ENCODE peak calls at places on chromosomes 4 and X, in ten cellular contexts. T is right cardiac atrium; A is GM13976; O is Right ventricle myocardium inferior; P is activated effector memory CD4-positive, alpha-beta T cell treated with Interleukin-2 at 50 U/mL for 16 hours; K is T1000; G is stimulated activated CD4-positive, alpha-beta T cell treated with anti-CD3 and anti-CD28 coated beads, TNF-alpha, amount 100 ng/mL, for 1 hour; R is LoVo; M is frontal cortex; S is activated gamma-delta T cell treated with Interleukin-2 at 50 U/mL for 16 hours. X is an unnamed sample.

GRCh38 chrX:139518475-139518874 is 12.1 kb upstream of the F9 start:
- DNase-seq in R (no peak), G (no peak), A (no peak), P (no peak), M (no peak), K (no peak), T (no peak), S (no peak), O (no peak), X (no peak)

GRCh38 chr4:140083320-140083719 is 70.7 kb downstream of the MAML3 start:
- DNase-seq in O (no peak), M (no peak), T (no peak), R (no peak), P (no peak), K (no peak), G (no peak), S (no peak), A (no peak), X (no peak)

GRCh38 chr4:41874873-41875272 is 60.4 kb upstream of the TMEM33 start:
- DNase-seq in A (no peak), K (no peak), M (no peak), P (no peak), O (no peak), T (no peak), R (no peak), G (no peak), S (no peak), X (no peak)

GRCh38 chr4:153641532-153641931 is 42.5 kb upstream of the TLR2 start:
- DNase-seq in P (no peak), G (no peak), M (no peak), K (no peak), T (no peak), A (no peak), S (no peak), O (no peak), R (no peak), X (no peak)

GRCh38 chr4:61202100-61202637 is 2.0 kb downstream of the ADGRL3 start:
- DNase-seq in K (peak), S (no peak), M (peak), A (peak), T (no peak), R (no peak), P (no peak), G (no peak), O (peak), X (peak)

GRCh38 chrX:39582091-39582490 is 515.7 kb downstream of the BCOR start:
- DNase-seq in A (no peak), S (no peak), M (no peak), R (peak), O (no peak), P (no peak), T (no peak), G (no peak), K (peak), X (peak)

GRCh38 chrX:40755291-40756249 is 20.2 kb upstream of the MED14 start:
- DNase-seq in M (no peak), P (no peak), R (no peak), A (no peak), S (no peak), O (peak), K (no peak), T (peak), G (no peak), X (peak)

GRCh38 chr4:145740796-145741195 is 60.9 kb downstream of the C4orf51 start:
- DNase-seq in M (no peak), G (no peak), O (no peak), P (no peak), S (no peak), R (no peak), A (no peak), K (no peak), T (no peak), X (no peak)

GRCh38 chr4:77785669-77786068 is 33.5 kb downstream of the CNOT6L start:
- DNase-seq in A (no peak), S (no peak), R (no peak), K (no peak), T (no peak), P (no peak), O (no peak), M (no peak), G (no peak), X (no peak)

GRCh38 chr4:127783971-127784519 is 1.9 kb downstream of the HSPA4L start:
- DNase-seq in T (no peak), A (no peak), O (no peak), M (no peak), P (no peak), R (no peak), G (no peak), K (no peak), S (no peak), X (peak)

GRCh38 chr4:165779950-165780670 is 92.9 kb upstream of the TLL1 start:
- DNase-seq in P (no peak), S (no peak), G (no peak), K (no peak), O (no peak), T (no peak), M (no peak), R (no peak), A (no peak), X (peak)

GRCh38 chr4:8534129-8534528 is 46.1 kb upstream of the GPR78 start:
- DNase-seq in A (peak), O (no peak), S (no peak), K (no peak), P (no peak), T (no peak), R (peak), M (no peak), G (no peak), X (peak)

GRCh38 chr4:78512357-78512920 is 39.1 kb upstream of the ANXA3 start:
- DNase-seq in S (no peak), K (no peak), A (no peak), G (no peak), M (no peak), P (no peak), R (no peak), O (no peak), T (peak), X (peak)

GRCh38 chr4:46909078-46909477 is at the start of gene COX7B2:
- DNase-seq in G (no peak), K (no peak), T (no peak), O (no peak), P (no peak), R (no peak), A (no peak), S (no peak), M (no peak), X (no peak)

GRCh38 chrX:48761674-48762471 is at the start of gene GLOD5:
- DNase-seq in S (no peak), M (no peak), K (no peak), A (no peak), T (no peak), O (no peak), G (no peak), R (peak), P (no peak), X (peak)

GRCh38 chr4:106186201-106186600 is 129.8 kb downstream of the TBCK start:
- DNase-seq in K (no peak), P (no peak), R (no peak), T (no peak), G (no peak), S (no peak), A (no peak), O (no peak), M (no peak), X (no peak)

GRCh38 chr4:61312526-61312925 is 112.4 kb downstream of the ADGRL3 start:
- DNase-seq in K (no peak), O (no peak), M (no peak), G (no peak), R (no peak), S (no peak), T (no peak), P (no peak), A (no peak), X (no peak)

GRCh38 chr4:7410470-7410869 is 24.3 kb downstream of the PSAPL1 start:
- DNase-seq in O (no peak), G (no peak), P (no peak), R (no peak), S (no peak), M (no peak), K (no peak), A (no peak), T (no peak), X (no peak)

GRCh38 chr4:153450545-153450917 is 15.6 kb upstream of the TMEM131L start:
- DNase-seq in T (no peak), M (no peak), G (no peak), P (no peak), O (no peak), A (no peak), K (no peak), R (no peak), S (no peak), X (no peak)

X was measured in astrocyte of the hippocampus.